ENCODE peak calls at places on chromosomes 3 and 15, in six cellular contexts. One of them, this sample, is unnamed.

GRCh38 chr15:75902129-75902557 is 1.5 kb upstream of the FBXO22 start:
- DNase-seq in GM12878: no peak
- DNase-seq in A549: no peak
- DNase-seq in K562: peak
- DNase-seq in HepG2: no peak
- DNase-seq in endothelial cell of umbilical vein: no peak
- DNase-seq in this sample: no peak

GRCh38 chr3:138984816-138985215 is 21.3 kb downstream of the PRR23A start:
- DNase-seq in GM12878: no peak
- DNase-seq in A549: no peak
- DNase-seq in K562: no peak
- DNase-seq in HepG2: no peak
- DNase-seq in endothelial cell of umbilical vein: no peak
- DNase-seq in this sample: no peak

GRCh38 chr3:59046839-59047238 is 3.0 kb downstream of the CFAP20DC start:
- DNase-seq in GM12878: no peak
- DNase-seq in A549: no peak
- DNase-seq in K562: no peak
- DNase-seq in HepG2: no peak
- DNase-seq in endothelial cell of umbilical vein: no peak
- DNase-seq in this sample: no peak

GRCh38 chr15:70248116-70249025 is 150.7 kb upstream of the TLE3 start:
- DNase-seq in GM12878: no peak
- DNase-seq in A549: no peak
- DNase-seq in K562: no peak
- DNase-seq in HepG2: no peak
- DNase-seq in endothelial cell of umbilical vein: no peak
- DNase-seq in this sample: peak

GRCh38 chr15:39273805-39274411 is 307.0 kb upstream of the THBS1 start:
- DNase-seq in GM12878: no peak
- DNase-seq in A549: peak
- DNase-seq in K562: no peak
- DNase-seq in HepG2: peak
- DNase-seq in endothelial cell of umbilical vein: peak
- DNase-seq in this sample: no peak

GRCh38 chr3:150469031-150469930 is 61.2 kb downstream of the TSC22D2 start:
- DNase-seq in GM12878: no peak
- DNase-seq in A549: peak
- DNase-seq in K562: peak
- DNase-seq in HepG2: peak
- DNase-seq in endothelial cell of umbilical vein: peak
- DNase-seq in this sample: peak

GRCh38 chr3:134333522-134334181 is 40.6 kb downstream of the AMOTL2 start:
- DNase-seq in GM12878: no peak
- DNase-seq in A549: no peak
- DNase-seq in K562: no peak
- DNase-seq in HepG2: peak
- DNase-seq in endothelial cell of umbilical vein: no peak
- DNase-seq in this sample: no peak

GRCh38 chr3:32246079-32246675 is 7.7 kb downstream of the CMTM8 start:
- DNase-seq in GM12878: no peak
- DNase-seq in A549: no peak
- DNase-seq in K562: no peak
- DNase-seq in HepG2: no peak
- DNase-seq in endothelial cell of umbilical vein: no peak
- DNase-seq in this sample: no peak

GRCh38 chr3:117411991-117412390 is 702.4 kb downstream of the TUSC7 start:
- DNase-seq in GM12878: no peak
- DNase-seq in A549: no peak
- DNase-seq in K562: no peak
- DNase-seq in HepG2: no peak
- DNase-seq in endothelial cell of umbilical vein: no peak
- DNase-seq in this sample: no peak

GRCh38 chr3:190210608-190211007 is 89.9 kb upstream of the P3H2 start:
- DNase-seq in GM12878: peak
- DNase-seq in A549: no peak
- DNase-seq in K562: no peak
- DNase-seq in HepG2: no peak
- DNase-seq in endothelial cell of umbilical vein: no peak
- DNase-seq in this sample: no peak

GRCh38 chr15:92714071-92714456 is 58.5 kb upstream of the FAM174B start:
- DNase-seq in GM12878: no peak
- DNase-seq in A549: peak
- DNase-seq in K562: no peak
- DNase-seq in HepG2: no peak
- DNase-seq in endothelial cell of umbilical vein: peak
- DNase-seq in this sample: peak

GRCh38 chr15:50945725-50946124 is 37.2 kb downstream of the AP4E1 start:
- DNase-seq in GM12878: no peak
- DNase-seq in A549: no peak
- DNase-seq in K562: no peak
- DNase-seq in HepG2: no peak
- DNase-seq in endothelial cell of umbilical vein: peak
- DNase-seq in this sample: no peak

GRCh38 chr3:52890735-52891134 is 6.6 kb downstream of the STIMATE start:
- DNase-seq in GM12878: no peak
- DNase-seq in A549: no peak
- DNase-seq in K562: no peak
- DNase-seq in HepG2: no peak
- DNase-seq in endothelial cell of umbilical vein: no peak
- DNase-seq in this sample: no peak

GRCh38 chr3:28575748-28576589 is 227.3 kb upstream of the AZI2 start:
- DNase-seq in GM12878: no peak
- DNase-seq in A549: no peak
- DNase-seq in K562: no peak
- DNase-seq in HepG2: no peak
- DNase-seq in endothelial cell of umbilical vein: no peak
- DNase-seq in this sample: no peak

GRCh38 chr3:71543371-71544016 is 40.0 kb downstream of the FOXP1 start:
- DNase-seq in GM12878: no peak
- DNase-seq in A549: no peak
- DNase-seq in K562: no peak
- DNase-seq in HepG2: no peak
- DNase-seq in endothelial cell of umbilical vein: no peak
- DNase-seq in this sample: peak

GRCh38 chr15:62600376-62600775 is 435.3 kb upstream of the C2CD4B start:
- DNase-seq in GM12878: no peak
- DNase-seq in A549: no peak
- DNase-seq in K562: no peak
- DNase-seq in HepG2: no peak
- DNase-seq in endothelial cell of umbilical vein: no peak
- DNase-seq in this sample: no peak

DNA sequence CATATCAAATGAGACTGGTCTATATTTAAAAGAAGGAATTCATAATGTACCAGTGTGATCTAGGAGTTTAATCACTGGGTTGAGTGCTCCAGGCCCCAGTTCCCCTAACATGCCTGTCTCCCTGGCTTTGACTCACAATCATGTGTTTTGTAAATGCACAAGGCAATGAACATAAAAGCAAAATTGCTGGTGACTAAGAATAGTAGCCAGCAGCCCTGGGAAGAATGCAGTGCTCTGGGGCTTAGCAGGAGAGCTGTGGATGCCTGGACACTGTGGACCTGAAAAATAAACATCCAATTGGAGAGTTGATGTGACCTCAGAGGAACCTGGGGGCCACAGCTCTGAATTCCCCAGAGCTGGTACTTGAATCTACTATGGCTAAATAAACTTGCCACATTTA is 50.3 kb downstream of the SYNPR start:
- DNase-seq in GM12878: no peak
- DNase-seq in A549: no peak
- DNase-seq in K562: no peak
- DNase-seq in HepG2: no peak
- DNase-seq in endothelial cell of umbilical vein: no peak
- DNase-seq in this sample: no peak
- TF ChIP-seq MYC in GM12878: no peak
- TF ChIP-seq MYC in A549: no peak
- TF ChIP-seq MYC in K562: no peak
- TF ChIP-seq MYC in HepG2: no peak
- TF ChIP-seq MYC in endothelial cell of umbilical vein: no peak
- TF ChIP-seq MYC in this sample: no peak

DNA sequence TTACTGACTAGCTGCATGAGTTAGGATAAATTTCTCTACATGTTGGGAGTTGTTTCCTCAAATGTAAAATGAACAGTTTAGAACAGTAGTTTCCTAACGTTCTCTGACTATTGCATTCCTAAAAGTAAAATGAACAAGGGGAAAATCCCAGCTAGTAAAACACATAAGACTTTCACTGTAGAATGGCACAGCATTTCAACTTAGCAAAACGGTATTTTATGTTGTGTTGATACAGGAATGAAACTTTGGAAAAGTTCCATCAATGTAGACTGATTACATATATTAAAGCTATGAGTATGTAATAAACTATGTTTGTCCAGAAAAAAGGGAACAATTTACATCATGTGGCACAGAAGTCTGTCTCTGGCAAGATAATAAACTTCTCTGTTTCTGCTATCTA is 297.4 kb upstream of the EPHA3 start:
- DNase-seq in GM12878: no peak
- DNase-seq in A549: no peak
- DNase-seq in K562: no peak
- DNase-seq in HepG2: no peak
- DNase-seq in endothelial cell of umbilical vein: no peak
- DNase-seq in this sample: no peak
- TF ChIP-seq MAX in GM12878: no peak
- TF ChIP-seq MAX in A549: no peak
- TF ChIP-seq MAX in K562: no peak
- TF ChIP-seq MAX in HepG2: no peak
- TF ChIP-seq MAX in endothelial cell of umbilical vein: no peak
- TF ChIP-seq MAX in this sample: no peak

DNA sequence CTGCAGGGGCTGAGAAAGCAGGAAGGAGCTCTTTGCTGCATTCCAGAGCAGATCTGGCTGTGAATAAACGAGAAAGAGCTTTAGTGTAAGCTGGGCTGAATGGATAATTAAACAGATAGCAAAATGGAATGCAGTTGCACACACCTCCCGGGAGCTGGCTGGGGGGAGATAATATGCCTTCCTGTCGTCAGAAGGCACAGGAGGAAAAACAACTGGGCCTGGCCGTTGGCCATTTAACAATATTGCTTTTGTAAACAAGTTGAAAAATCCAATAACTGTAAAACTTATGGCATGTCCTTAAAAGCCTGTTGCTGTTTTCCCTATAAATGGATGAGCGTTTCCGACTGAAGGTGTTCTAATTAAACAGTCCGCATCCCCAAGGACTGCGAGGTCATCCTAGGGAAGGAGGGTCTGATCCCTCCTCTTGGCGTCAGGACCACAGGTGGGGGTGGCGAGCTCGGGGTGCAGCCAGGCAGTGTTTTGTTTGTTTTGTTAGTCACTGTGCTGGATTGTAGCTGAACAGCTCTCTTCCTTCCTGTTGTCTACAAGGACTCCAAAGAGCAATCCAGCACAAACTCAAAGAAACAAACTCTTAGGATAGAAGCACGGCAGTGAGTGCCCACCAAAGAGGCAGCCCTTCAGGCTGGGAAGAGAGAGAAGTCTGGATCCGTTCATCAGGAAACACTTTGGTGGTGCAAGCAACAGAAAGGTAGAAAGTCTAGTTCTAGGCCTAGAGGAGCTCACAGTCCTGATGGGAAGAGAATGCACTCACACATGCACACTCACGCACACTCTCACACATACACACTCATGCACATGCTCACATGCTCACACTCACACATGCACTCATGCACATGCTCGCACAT is 133.4 kb upstream of the SMAD3 start:
- DNase-seq in GM12878: no peak
- DNase-seq in A549: peak
- DNase-seq in K562: peak
- DNase-seq in HepG2: peak
- DNase-seq in endothelial cell of umbilical vein: peak
- DNase-seq in this sample: no peak
- H3K4me3 ChIP-seq in GM12878: no peak
- H3K4me3 ChIP-seq in A549: peak
- H3K4me3 ChIP-seq in K562: no peak
- H3K4me3 ChIP-seq in HepG2: peak
- H3K4me3 ChIP-seq in endothelial cell of umbilical vein: no peak
- H3K4me3 ChIP-seq in this sample: no peak

DNA sequence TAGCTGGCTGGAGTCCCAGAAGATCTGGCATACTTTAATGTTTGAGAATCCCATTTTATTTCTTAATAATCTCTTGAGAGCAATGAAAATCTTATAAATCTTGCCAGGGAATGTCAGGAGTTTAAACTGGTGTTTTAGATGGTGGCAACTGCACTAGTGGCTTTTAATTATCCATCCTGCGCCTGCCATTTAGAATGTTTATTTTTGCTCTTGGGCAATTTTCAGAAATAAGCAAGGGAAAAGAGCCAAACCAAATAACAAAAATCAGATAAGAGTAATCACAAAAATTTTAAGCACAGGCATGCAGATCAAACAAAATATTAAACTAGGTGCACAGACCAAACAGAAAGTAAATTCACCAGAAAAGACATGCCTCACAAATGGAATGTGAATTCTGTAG is 41.9 kb upstream of the UBP1 start:
- DNase-seq in GM12878: no peak
- DNase-seq in A549: no peak
- DNase-seq in K562: no peak
- DNase-seq in HepG2: peak
- DNase-seq in endothelial cell of umbilical vein: peak
- DNase-seq in this sample: no peak
- TF ChIP-seq MYC in GM12878: no peak
- TF ChIP-seq MYC in A549: no peak
- TF ChIP-seq MYC in K562: no peak
- TF ChIP-seq MYC in HepG2: no peak
- TF ChIP-seq MYC in endothelial cell of umbilical vein: no peak
- TF ChIP-seq MYC in this sample: no peak

GRCh38 chr15:81358248-81358647 is 15.8 kb downstream of the TMC3 start:
- DNase-seq in GM12878: no peak
- DNase-seq in A549: no peak
- DNase-seq in K562: no peak
- DNase-seq in HepG2: no peak
- DNase-seq in endothelial cell of umbilical vein: no peak
- DNase-seq in this sample: no peak

GRCh38 chr15:81356252-81356651 is 17.8 kb downstream of the TMC3 start:
- DNase-seq in GM12878: no peak
- DNase-seq in A549: no peak
- DNase-seq in K562: no peak
- DNase-seq in HepG2: no peak
- DNase-seq in endothelial cell of umbilical vein: no peak
- DNase-seq in this sample: no peak

GRCh38 chr15:81360491-81360890 is 13.5 kb downstream of the TMC3 start:
- DNase-seq in GM12878: no peak
- DNase-seq in A549: no peak
- DNase-seq in K562: no peak
- DNase-seq in HepG2: no peak
- DNase-seq in endothelial cell of umbilical vein: no peak
- DNase-seq in this sample: no peak

GRCh38 chr15:81361891-81362290 is 12.1 kb downstream of the TMC3 start:
- DNase-seq in GM12878: no peak
- DNase-seq in A549: no peak
- DNase-seq in K562: no peak
- DNase-seq in HepG2: no peak
- DNase-seq in endothelial cell of umbilical vein: no peak
- DNase-seq in this sample: no peak

GRCh38 chr15:81357178-81357686 is 16.8 kb downstream of the TMC3 start:
- DNase-seq in GM12878: no peak
- DNase-seq in A549: no peak
- DNase-seq in K562: peak
- DNase-seq in HepG2: peak
- DNase-seq in endothelial cell of umbilical vein: no peak
- DNase-seq in this sample: peak
- TF ChIP-seq MAX in GM12878: no peak
- TF ChIP-seq MAX in A549: no peak
- TF ChIP-seq MAX in K562: no peak
- TF ChIP-seq MAX in HepG2: no peak
- TF ChIP-seq MAX in endothelial cell of umbilical vein: no peak
- TF ChIP-seq MAX in this sample: no peak

GRCh38 chr15:73029003-73029527 is 23.2 kb upstream of the NEO1 start:
- DNase-seq in GM12878: no peak
- DNase-seq in A549: no peak
- DNase-seq in K562: no peak
- DNase-seq in HepG2: no peak
- DNase-seq in endothelial cell of umbilical vein: no peak
- DNase-seq in this sample: no peak
- H3K4me3 ChIP-seq in GM12878: no peak
- H3K4me3 ChIP-seq in A549: no peak
- H3K4me3 ChIP-seq in K562: no peak
- H3K4me3 ChIP-seq in HepG2: no peak
- H3K4me3 ChIP-seq in endothelial cell of umbilical vein: no peak
- H3K4me3 ChIP-seq in this sample: no peak